ENCODE peak calls at places on chromosome 21, in six cellular contexts. J, M, C, S, W and N are unnamed samples.
A peak's percentile ranks its signal among the peaks of the same experiment; 100 is the strongest.

GRCh38 chr21:37606549-37606948 is 240.0 kb downstream of the DYRK1A start:
- DNase-seq in J (no peak), M (no peak), C (no peak), S (no peak), W (no peak), N (no peak)

GRCh38 chr21:17554619-17555472 is 42.0 kb downstream of the CXADR start:
- DNase-seq in J (peak; percentile 14), M (peak; percentile 25), C (no peak), S (no peak), W (peak; percentile 10), N (no peak)

GRCh38 chr21:32004281-32004680 is 131.5 kb downstream of the HUNK start:
- DNase-seq in J (no peak), M (no peak), C (no peak), S (no peak), W (no peak), N (no peak)

GRCh38 chr21:31772674-31773555 is 41.0 kb upstream of the SCAF4 start:
- DNase-seq in J (no peak), M (no peak), C (peak; percentile 77), S (no peak), W (no peak), N (peak; percentile 71)

GRCh38 chr21:43733529-43734071 is 14.7 kb downstream of the PDXK start:
- DNase-seq in J (peak; percentile 62), M (no peak), C (no peak), S (no peak), W (peak; percentile 79), N (no peak)

GRCh38 chr21:36477001-36477400 is 2.9 kb downstream of the CLDN14 start:
- DNase-seq in J (no peak), M (no peak), C (no peak), S (no peak), W (no peak), N (no peak)

GRCh38 chr21:36861595-36861883 is 104.9 kb downstream of the HLCS start:
- DNase-seq in J (no peak), M (no peak), C (no peak), S (no peak), W (peak; percentile 35), N (no peak)

GRCh38 chr21:14267071-14267470 is 51.1 kb downstream of the RBM11 start:
- DNase-seq in J (no peak), M (no peak), C (no peak), S (no peak), W (no peak), N (no peak)

GRCh38 chr21:36788116-36788515 is 89.2 kb downstream of the SIM2 start:
- DNase-seq in J (peak; percentile 33), M (no peak), C (no peak), S (peak; percentile 62), W (no peak), N (no peak)

GRCh38 chr21:31903896-31904295 is 31.1 kb downstream of the HUNK start:
- DNase-seq in J (no peak), M (no peak), C (no peak), S (no peak), W (no peak), N (no peak)

GRCh38 chr21:14942801-14943490 is 121.9 kb downstream of the NRIP1 start:
- DNase-seq in J (no peak), M (no peak), C (no peak), S (no peak), W (peak; percentile 69), N (no peak)

GRCh38 chr21:20645344-20645743 is 352.9 kb upstream of the NCAM2 start:
- DNase-seq in J (no peak), M (no peak), C (no peak), S (no peak), W (no peak), N (no peak)

GRCh38 chr21:31235671-31236450 is 108.2 kb downstream of the TIAM1 start:
- DNase-seq in J (peak; percentile 45), M (no peak), C (no peak), S (no peak), W (no peak), N (no peak)

GRCh38 chr21:43991447-43991991 is 20.6 kb upstream of the TRAPPC10 start:
- DNase-seq in J (no peak), M (no peak), C (no peak), S (no peak), W (no peak), N (no peak)

GRCh38 chr21:36571556-36571955 is 91.6 kb upstream of the CLDN14 start:
- DNase-seq in J (no peak), M (no peak), C (no peak), S (no peak), W (no peak), N (no peak)

GRCh38 chr21:38277501-38278111 is 20.8 kb downstream of the KCNJ15 start:
- DNase-seq in J (peak; percentile 99), M (peak; percentile 62), C (no peak), S (no peak), W (peak; percentile 100), N (no peak)

GRCh38 chr21:15121655-15122120 is 56.9 kb upstream of the NRIP1 start:
- DNase-seq in J (peak; percentile 46), M (peak; percentile 61), C (no peak), S (peak; percentile 52), W (peak; percentile 47), N (no peak)

GRCh38 chr21:33554982-33555344 is 12.1 kb downstream of the SON start:
- DNase-seq in J (no peak), M (no peak), C (no peak), S (no peak), W (no peak), N (no peak)

GRCh38 chr21:16644690-16645089 is 868.2 kb upstream of the CXADR start:
- DNase-seq in J (peak; percentile 42), M (no peak), C (no peak), S (no peak), W (peak; percentile 20), N (no peak)

GRCh38 chr21:36910581-36911307 is 55.7 kb downstream of the HLCS start:
- DNase-seq in J (no peak), M (no peak), C (no peak), S (no peak), W (peak; percentile 81), N (no peak)

GRCh38 chr21:17611414-17612022 is 1.2 kb downstream of the BTG3 start:
- DNase-seq in J (peak; percentile 92), M (peak; percentile 93), C (peak; percentile 81), S (peak; percentile 86), W (peak; percentile 94), N (peak; percentile 86)

GRCh38 chr21:36608251-36608650 is 90.7 kb upstream of the SIM2 start:
- DNase-seq in J (no peak), M (no peak), C (peak; percentile 5), S (no peak), W (no peak), N (no peak)

GRCh38 chr21:23977971-23978370 is 1629.3 kb downstream of the MRPL39 start:
- DNase-seq in J (no peak), M (no peak), C (no peak), S (no peak), W (no peak), N (no peak)

DNA sequence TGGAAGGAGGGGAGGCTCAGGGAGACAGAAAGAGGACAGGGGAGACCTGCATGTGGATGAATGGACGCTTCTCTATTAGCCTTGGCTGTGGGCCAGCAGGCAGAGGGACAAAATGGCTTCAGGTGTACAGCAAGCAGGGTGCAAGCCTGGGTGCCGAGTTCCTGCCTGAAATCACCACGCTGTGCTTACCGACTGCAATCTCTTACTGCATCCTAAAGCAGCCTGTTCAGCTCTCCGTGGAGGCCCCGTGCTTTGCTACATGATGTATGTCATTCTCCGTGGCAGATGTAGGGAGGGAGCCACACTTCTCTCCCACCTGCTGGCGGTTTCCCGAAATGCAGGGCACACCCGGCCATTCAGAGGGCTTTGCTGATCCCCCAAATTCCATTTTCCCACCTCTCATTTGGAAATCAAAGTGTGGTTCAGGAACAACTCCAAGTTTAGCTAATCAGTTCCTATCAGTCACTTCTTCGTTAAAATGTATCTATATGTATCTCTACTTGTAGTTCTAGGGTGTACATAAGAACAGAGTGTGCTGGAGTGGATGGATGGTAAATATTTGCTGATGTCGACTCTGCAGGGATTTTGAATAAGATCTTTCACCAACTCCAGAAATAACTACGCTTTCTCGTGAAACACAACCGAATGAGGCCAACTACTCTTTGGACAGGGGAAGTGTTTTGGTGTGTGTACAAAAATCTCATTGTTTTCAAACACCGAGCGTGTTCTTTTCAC is 122.3 kb upstream of the BACE2 start:
- DNase-seq in J (peak; percentile 44), M (no peak), C (no peak), S (peak; percentile 64), W (no peak), N (peak; percentile 1)
- TF ChIP-seq CTCF in J (peak; percentile 55), M (no peak), C (peak; percentile 55), S (peak; percentile 35), W (no peak), N (peak; percentile 22)

GRCh38 chr21:34595457-34595856 is 19.5 kb downstream of the RCAN1 start:
- DNase-seq in J (peak; percentile 51), M (no peak), C (no peak), S (no peak), W (no peak), N (no peak)
- H3K4me3 ChIP-seq in J (no peak overlapping the region), M (no peak overlapping the region), C (no peak overlapping the region), S (no peak overlapping the region), W (no peak overlapping the region), N (no peak overlapping the region)

GRCh38 chr21:42669069-42669468 is 15.6 kb downstream of the PDE9A start:
- DNase-seq in J (no peak), M (no peak), C (no peak), S (no peak), W (no peak), N (no peak)
- TF ChIP-seq CTCF in J (peak; percentile 33), M (no peak), C (no peak), S (peak; percentile 19), W (no peak), N (no peak)

GRCh38 chr21:45078877-45079281 is 4.5 kb downstream of the ADARB1 start:
- DNase-seq in J (peak; percentile 84), M (no peak), C (no peak), S (peak; percentile 29), W (peak; percentile 85), N (peak; percentile 18)
- H3K4me3 ChIP-seq in J (no peak overlapping the region), M (no peak overlapping the region), C (no peak overlapping the region), S (no peak overlapping the region), W (no peak overlapping the region), N (no peak overlapping the region)

GRCh38 chr21:45991606-45992301 is 10.2 kb downstream of the COL6A1 start:
- DNase-seq in J (no peak), M (no peak), C (no peak), S (peak; percentile 21), W (no peak), N (no peak)
- TF ChIP-seq CTCF in J (no peak), M (no peak), C (no peak), S (no peak), W (no peak), N (no peak)

GRCh38 chr21:45012661-45013270 is 61.6 kb upstream of the ADARB1 start:
- DNase-seq in J (peak; percentile 89), M (no peak), C (no peak), S (no peak), W (no peak), N (no peak)
- H3K4me3 ChIP-seq in J (no peak overlapping the region), M (no peak overlapping the region), C (no peak overlapping the region), S (no peak overlapping the region), W (no peak overlapping the region), N (no peak overlapping the region)

GRCh38 chr21:27700974-27701614 is 734.2 kb upstream of the ADAMTS5 start:
- DNase-seq in J (peak; percentile 85), M (peak; percentile 81), C (peak; percentile 77), S (peak; percentile 86), W (peak; percentile 88), N (peak; percentile 72)
- TF ChIP-seq CTCF in J (peak; percentile 86), M (peak; percentile 78), C (peak; percentile 84), S (peak; percentile 67), W (peak; percentile 98), N (peak; percentile 60)

GRCh38 chr21:26501622-26502021 is 71.5 kb downstream of the CYYR1 start:
- DNase-seq in J (no peak), M (no peak), C (no peak), S (no peak), W (no peak), N (no peak)
- H3K4me3 ChIP-seq in J (no peak overlapping the region), M (no peak overlapping the region), C (no peak overlapping the region), S (no peak overlapping the region), W (no peak overlapping the region), N (no peak overlapping the region)